ENCODE peak calls at places on chromosomes 16 and 17, in seven cellular contexts. One of them, this sample, is unnamed.

GRCh38 chr16:76214856-76215255 is 62.3 kb upstream of the CNTNAP4 start:
- DNase-seq in NB4: no peak
- DNase-seq in heart left ventricle: no peak
- DNase-seq in heart right ventricle: no peak
- DNase-seq in lung: no peak
- DNase-seq in lower leg skin: no peak
- DNase-seq in stomach: no peak
- DNase-seq in this sample: no peak

GRCh38 chr17:80034654-80034976 is 1.1 kb downstream of the TBC1D16 start:
- DNase-seq in NB4: no peak
- DNase-seq in heart left ventricle: no peak
- DNase-seq in heart right ventricle: no peak
- DNase-seq in lung: no peak
- DNase-seq in lower leg skin: no peak
- DNase-seq in stomach: no peak
- DNase-seq in this sample: no peak

GRCh38 chr17:17681187-17681743 is at the start of gene RAI1:
- DNase-seq in NB4: peak; percentile 87
- DNase-seq in heart left ventricle: peak; percentile 87
- DNase-seq in heart right ventricle: peak; percentile 81
- DNase-seq in lung: peak; percentile 74
- DNase-seq in lower leg skin: peak; percentile 93
- DNase-seq in stomach: peak; percentile 81
- DNase-seq in this sample: peak; percentile 86

GRCh38 chr17:77717941-77718668 is 240.4 kb upstream of the TNRC6C start:
- DNase-seq in NB4: no peak
- DNase-seq in heart left ventricle: no peak
- DNase-seq in heart right ventricle: no peak
- DNase-seq in lung: no peak
- DNase-seq in lower leg skin: peak; percentile 17
- DNase-seq in stomach: no peak
- DNase-seq in this sample: no peak

GRCh38 chr16:67641779-67642708 is 2.9 kb upstream of the CARMIL2 start:
- DNase-seq in NB4: no peak
- DNase-seq in heart left ventricle: no peak
- DNase-seq in heart right ventricle: peak; percentile 81
- DNase-seq in lung: peak; percentile 74
- DNase-seq in lower leg skin: no peak
- DNase-seq in stomach: peak; percentile 75
- DNase-seq in this sample: peak; percentile 47

GRCh38 chr17:82876149-82876548 is 36.3 kb upstream of the ZNF750 start:
- DNase-seq in NB4: peak; percentile 53
- DNase-seq in heart left ventricle: no peak
- DNase-seq in heart right ventricle: no peak
- DNase-seq in lung: no peak
- DNase-seq in lower leg skin: no peak
- DNase-seq in stomach: no peak
- DNase-seq in this sample: no peak

GRCh38 chr17:20028436-20028835 is 19.3 kb downstream of the SPECC1 start:
- DNase-seq in NB4: peak; percentile 83
- DNase-seq in heart left ventricle: no peak
- DNase-seq in heart right ventricle: no peak
- DNase-seq in lung: no peak
- DNase-seq in lower leg skin: no peak
- DNase-seq in stomach: no peak
- DNase-seq in this sample: peak; percentile 50

GRCh38 chr17:60229189-60229802 is 79.5 kb downstream of the CA4 start:
- DNase-seq in NB4: peak; percentile 15
- DNase-seq in heart left ventricle: no peak
- DNase-seq in heart right ventricle: no peak
- DNase-seq in lung: no peak
- DNase-seq in lower leg skin: no peak
- DNase-seq in stomach: no peak
- DNase-seq in this sample: peak; percentile 26

GRCh38 chr16:21159281-21159951 is 942 bp downstream of the LDAF1 start:
- DNase-seq in NB4: peak; percentile 9
- DNase-seq in heart left ventricle: peak; percentile 68
- DNase-seq in heart right ventricle: peak; percentile 49
- DNase-seq in lung: peak; percentile 72
- DNase-seq in lower leg skin: peak; percentile 92
- DNase-seq in stomach: peak; percentile 67
- DNase-seq in this sample: no peak

GRCh38 chr16:82034981-82035612 is at the start of gene HSD17B2:
- DNase-seq in NB4: no peak
- DNase-seq in heart left ventricle: no peak
- DNase-seq in heart right ventricle: no peak
- DNase-seq in lung: no peak
- DNase-seq in lower leg skin: no peak
- DNase-seq in stomach: peak; percentile 32
- DNase-seq in this sample: no peak

GRCh38 chr17:75791251-75791650 is 6.6 kb downstream of the UNK start:
- DNase-seq in NB4: no peak
- DNase-seq in heart left ventricle: no peak
- DNase-seq in heart right ventricle: no peak
- DNase-seq in lung: no peak
- DNase-seq in lower leg skin: no peak
- DNase-seq in stomach: no peak
- DNase-seq in this sample: no peak

GRCh38 chr16:67092227-67092626 is 17.5 kb upstream of the PHAF1 start:
- DNase-seq in NB4: no peak
- DNase-seq in heart left ventricle: no peak
- DNase-seq in heart right ventricle: no peak
- DNase-seq in lung: no peak
- DNase-seq in lower leg skin: no peak
- DNase-seq in stomach: no peak
- DNase-seq in this sample: peak; percentile 58

DNA sequence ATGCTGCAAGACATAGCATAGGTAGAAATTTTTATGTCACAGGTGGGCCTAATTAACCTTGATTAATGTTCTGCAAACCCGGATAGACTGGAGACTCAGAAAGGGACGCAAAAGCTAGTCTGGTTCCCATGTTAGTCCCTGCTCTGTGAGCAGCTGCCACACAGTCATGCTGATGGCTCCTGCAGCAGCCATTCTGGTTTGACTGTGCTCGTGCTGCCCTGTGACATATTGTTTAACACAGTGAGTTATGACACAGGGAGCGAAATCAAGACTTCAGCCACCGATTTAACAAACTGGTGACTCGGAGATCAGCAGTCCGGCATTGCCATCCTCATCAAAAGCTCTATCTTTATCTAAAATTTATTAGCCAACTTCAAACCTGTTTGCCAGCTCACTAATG is 169.8 kb downstream of the WWOX start:
- DNase-seq in NB4: no peak
- DNase-seq in heart left ventricle: no peak
- DNase-seq in heart right ventricle: no peak
- DNase-seq in lung: no peak
- DNase-seq in lower leg skin: no peak
- DNase-seq in stomach: no peak
- DNase-seq in this sample: no peak
- TF ChIP-seq CTCF in NB4: no peak
- TF ChIP-seq CTCF in heart left ventricle: no peak
- TF ChIP-seq CTCF in heart right ventricle: no peak
- TF ChIP-seq CTCF in lung: no peak
- TF ChIP-seq CTCF in lower leg skin: no peak
- TF ChIP-seq CTCF in stomach: no peak
- TF ChIP-seq CTCF in this sample: no peak

GRCh38 chr17:72886622-72887021 is 205.9 kb downstream of the SLC39A11 start:
- DNase-seq in NB4: no peak
- DNase-seq in heart left ventricle: no peak
- DNase-seq in heart right ventricle: no peak
- DNase-seq in lung: no peak
- DNase-seq in lower leg skin: peak; percentile 52
- DNase-seq in stomach: no peak
- DNase-seq in this sample: no peak
- H3K4me3 ChIP-seq in NB4: no peak overlapping the region
- H3K4me3 ChIP-seq in heart left ventricle: no peak overlapping the region
- H3K4me3 ChIP-seq in heart right ventricle: no peak overlapping the region
- H3K4me3 ChIP-seq in lung: no peak overlapping the region
- H3K4me3 ChIP-seq in lower leg skin: no peak overlapping the region
- H3K4me3 ChIP-seq in stomach: no peak overlapping the region
- H3K4me3 ChIP-seq in this sample: no peak overlapping the region

GRCh38 chr17:6415616-6416015 is 19.3 kb downstream of the AIPL1 start:
- DNase-seq in NB4: no peak
- DNase-seq in heart left ventricle: no peak
- DNase-seq in heart right ventricle: no peak
- DNase-seq in lung: no peak
- DNase-seq in lower leg skin: no peak
- DNase-seq in stomach: no peak
- DNase-seq in this sample: no peak

GRCh38 chr17:6421700-6422604 is 13.0 kb downstream of the AIPL1 start:
- DNase-seq in NB4: peak; percentile 70
- DNase-seq in heart left ventricle: peak; percentile 82
- DNase-seq in heart right ventricle: peak; percentile 75
- DNase-seq in lung: peak; percentile 78
- DNase-seq in lower leg skin: peak; percentile 95
- DNase-seq in stomach: peak; percentile 77
- DNase-seq in this sample: peak; percentile 78

GRCh38 chr17:6423931-6424330 is 11.0 kb downstream of the AIPL1 start:
- DNase-seq in NB4: no peak
- DNase-seq in heart left ventricle: no peak
- DNase-seq in heart right ventricle: no peak
- DNase-seq in lung: no peak
- DNase-seq in lower leg skin: no peak
- DNase-seq in stomach: no peak
- DNase-seq in this sample: no peak

GRCh38 chr17:6422654-6423241 is 12.2 kb downstream of the AIPL1 start:
- DNase-seq in NB4: no peak
- DNase-seq in heart left ventricle: no peak
- DNase-seq in heart right ventricle: no peak
- DNase-seq in lung: no peak
- DNase-seq in lower leg skin: no peak
- DNase-seq in stomach: no peak
- DNase-seq in this sample: no peak

GRCh38 chr17:6420173-6420641 is 14.7 kb downstream of the AIPL1 start:
- DNase-seq in NB4: peak; percentile 39
- DNase-seq in heart left ventricle: no peak
- DNase-seq in heart right ventricle: no peak
- DNase-seq in lung: no peak
- DNase-seq in lower leg skin: no peak
- DNase-seq in stomach: no peak
- DNase-seq in this sample: peak; percentile 20
- TF ChIP-seq CTCF in NB4: peak; percentile 33
- TF ChIP-seq CTCF in heart left ventricle: no peak
- TF ChIP-seq CTCF in heart right ventricle: peak; percentile 27
- TF ChIP-seq CTCF in lung: no peak
- TF ChIP-seq CTCF in lower leg skin: no peak
- TF ChIP-seq CTCF in stomach: no peak
- TF ChIP-seq CTCF in this sample: peak; percentile 36

GRCh38 chr17:40316571-40317344 is 7.8 kb downstream of the RARA start:
- DNase-seq in NB4: peak; percentile 42
- DNase-seq in heart left ventricle: peak; percentile 88
- DNase-seq in heart right ventricle: peak; percentile 77
- DNase-seq in lung: no peak
- DNase-seq in lower leg skin: peak; percentile 94
- DNase-seq in stomach: peak; percentile 45
- DNase-seq in this sample: peak; percentile 76

GRCh38 chr17:40314557-40314953 is 5.6 kb downstream of the RARA start:
- DNase-seq in NB4: peak; percentile 74
- DNase-seq in heart left ventricle: peak; percentile 93
- DNase-seq in heart right ventricle: peak; percentile 85
- DNase-seq in lung: peak; percentile 94
- DNase-seq in lower leg skin: peak; percentile 98
- DNase-seq in stomach: peak; percentile 95
- DNase-seq in this sample: peak; percentile 89

GRCh38 chr17:40315206-40315605 is 6.2 kb downstream of the RARA start:
- DNase-seq in NB4: no peak
- DNase-seq in heart left ventricle: no peak
- DNase-seq in heart right ventricle: no peak
- DNase-seq in lung: no peak
- DNase-seq in lower leg skin: peak; percentile 45
- DNase-seq in stomach: peak; percentile 17
- DNase-seq in this sample: no peak

GRCh38 chr17:40317345-40317873 is 8.4 kb downstream of the RARA start:
- DNase-seq in NB4: peak; percentile 72
- DNase-seq in heart left ventricle: no peak
- DNase-seq in heart right ventricle: no peak
- DNase-seq in lung: no peak
- DNase-seq in lower leg skin: peak; percentile 91
- DNase-seq in stomach: peak; percentile 50
- DNase-seq in this sample: peak; percentile 71

DNA sequence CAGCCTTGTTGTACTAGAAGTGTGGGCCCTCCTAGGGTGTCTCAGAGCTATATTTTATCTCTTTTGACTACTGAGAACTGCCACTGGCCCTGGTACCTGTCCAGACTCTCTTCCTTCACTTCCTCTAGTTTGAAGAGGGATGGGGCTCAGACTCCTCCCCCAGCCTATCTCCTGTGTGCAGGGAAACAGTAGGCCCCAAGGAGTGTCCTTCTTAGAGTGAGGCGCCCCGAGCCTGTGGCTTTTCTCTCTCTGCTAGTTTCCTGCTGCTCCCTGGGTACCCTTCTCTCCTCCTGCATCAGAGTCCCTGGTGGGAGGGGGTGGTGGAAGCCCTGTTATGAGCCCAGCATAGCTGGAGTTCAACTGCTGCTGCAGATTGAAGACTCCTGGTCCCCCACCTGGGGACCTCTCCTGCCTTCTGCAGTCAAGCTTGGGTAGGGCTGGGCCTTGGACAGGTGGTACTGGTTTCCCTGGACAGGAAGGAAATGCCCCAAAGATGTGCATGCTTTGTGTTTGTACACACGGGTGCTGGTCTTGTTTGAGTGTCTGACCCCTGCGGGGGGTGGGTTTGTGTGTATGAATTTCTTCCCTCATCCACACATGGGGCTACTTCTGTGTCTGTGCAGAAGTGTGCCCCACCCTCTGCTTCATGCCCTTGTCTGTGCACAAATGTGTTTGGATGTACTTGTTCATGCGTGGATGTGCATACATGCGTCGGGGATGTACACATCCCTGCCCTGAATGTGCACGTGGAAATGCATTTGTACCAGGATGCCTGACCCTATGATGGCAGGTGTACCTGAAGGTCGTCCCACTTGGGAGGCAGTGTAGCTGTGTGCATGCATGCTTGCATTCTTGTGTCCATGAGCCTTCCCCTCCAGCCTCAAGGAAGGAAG is 6.9 kb downstream of the RARA start:
- DNase-seq in NB4: peak; percentile 67
- DNase-seq in heart left ventricle: no peak
- DNase-seq in heart right ventricle: no peak
- DNase-seq in lung: no peak
- DNase-seq in lower leg skin: peak; percentile 82
- DNase-seq in stomach: peak; percentile 25
- DNase-seq in this sample: no peak
- H3K4me3 ChIP-seq in NB4: no peak overlapping the region
- H3K4me3 ChIP-seq in heart left ventricle: no peak overlapping the region
- H3K4me3 ChIP-seq in heart right ventricle: no peak overlapping the region
- H3K4me3 ChIP-seq in lung: no peak overlapping the region
- H3K4me3 ChIP-seq in lower leg skin: no peak overlapping the region
- H3K4me3 ChIP-seq in stomach: no peak overlapping the region
- H3K4me3 ChIP-seq in this sample: no peak overlapping the region

This sample was measured in fibroblast of pulmonary artery.